ENCODE peak calls at places on chromosome 17, in six cellular contexts. R is psoas muscle; P is AG09319; T is stimulated activated CD4-positive, alpha-beta T cell treated with anti-CD3 and anti-CD28 coated beads, Interleukin-4, amount 100 ng/mL, for 4 hours; K is NCI-H1436; L is A549. S is an unnamed sample.

GRCh38 chr17:1039511-1040215 is 42.7 kb downstream of the TIMM22 start:
- DNase-seq in R (peak; percentile 78), P (no peak), T (no peak), K (no peak), L (no peak), S (no peak)

GRCh38 chr17:13537871-13538643 is 63.7 kb downstream of the HS3ST3A1 start:
- DNase-seq in R (no peak), P (no peak), T (no peak), K (no peak), L (no peak), S (no peak)

GRCh38 chr17:35750526-35751395 is 2.3 kb downstream of the GAS2L2 start:
- DNase-seq in R (no peak), P (no peak), T (no peak), K (no peak), L (no peak), S (no peak)

GRCh38 chr17:83152745-83153611 is 73.6 kb downstream of the METRNL start:
- DNase-seq in R (peak; percentile 67), P (no peak), T (no peak), K (no peak), L (no peak), S (no peak)

GRCh38 chr17:50571681-50572080 is 11.2 kb downstream of the CACNA1G start:
- DNase-seq in R (no peak), P (no peak), T (no peak), K (no peak), L (no peak), S (no peak)

GRCh38 chr17:58565389-58566311 is 51.2 kb upstream of the MTMR4 start:
- DNase-seq in R (no peak), P (no peak), T (no peak), K (peak; percentile 28), L (no peak), S (no peak)

GRCh38 chr17:42107597-42108576 is 4.6 kb downstream of the DHX58 start:
- DNase-seq in R (peak; percentile 78), P (no peak), T (peak; percentile 85), K (no peak), L (peak; percentile 76), S (peak; percentile 94)

GRCh38 chr17:21246698-21247097 is 6.5 kb downstream of the NATD1 start:
- DNase-seq in R (no peak), P (no peak), T (no peak), K (no peak), L (no peak), S (no peak)

GRCh38 chr17:3271072-3271848 is 26.9 kb downstream of the OR3A1 start:
- DNase-seq in R (no peak), P (no peak), T (no peak), K (no peak), L (no peak), S (no peak)

GRCh38 chr17:73340093-73340596 is 28.3 kb upstream of the CDC42EP4 start:
- DNase-seq in R (peak; percentile 48), P (peak; percentile 86), T (no peak), K (no peak), L (peak; percentile 96), S (no peak)

S was measured in activated B cell treated with CpG ODN at 0.5 μM for 24 hours.